ENCODE peak calls at places on chromosomes 11 and 22, in seven cellular contexts. M, Z, G, P, S, H and B are unnamed samples.

GRCh38 chr11:116895053-116895757 is 57.8 kb upstream of the APOA1 start:
- DNase-seq in M (no peak), Z (no peak), G (no peak), P (no peak), S (no peak), H (peak; percentile 46), B (no peak)

GRCh38 chr11:73597340-73597955 is 464 bp downstream of the FAM168A start:
- DNase-seq in M (no peak), Z (peak; percentile 10), G (no peak), P (no peak), S (peak; percentile 14), H (no peak), B (no peak)

GRCh38 chr11:112016765-112017356 is 8.3 kb upstream of the DLAT start:
- DNase-seq in M (no peak), Z (peak; percentile 89), G (no peak), P (no peak), S (peak; percentile 51), H (peak; percentile 40), B (no peak)

GRCh38 chr11:106969660-106970059 is 48.6 kb downstream of the GUCY1A2 start:
- DNase-seq in M (no peak), Z (no peak), G (no peak), P (no peak), S (no peak), H (no peak), B (no peak)

GRCh38 chr22:41608386-41608785 is 12.5 kb downstream of the DESI1 start:
- DNase-seq in M (no peak), Z (no peak), G (no peak), P (no peak), S (no peak), H (no peak), B (no peak)

GRCh38 chr22:49793296-49793695 is 34.4 kb downstream of the BRD1 start:
- DNase-seq in M (no peak), Z (no peak), G (no peak), P (no peak), S (no peak), H (no peak), B (no peak)

GRCh38 chr11:88455974-88456373 is 118.4 kb upstream of the CTSC start:
- DNase-seq in M (no peak), Z (no peak), G (no peak), P (no peak), S (no peak), H (no peak), B (no peak)

GRCh38 chr11:68989936-68990606 is 9.3 kb upstream of the MRGPRD start:
- DNase-seq in M (no peak), Z (no peak), G (no peak), P (no peak), S (no peak), H (no peak), B (no peak)

GRCh38 chr11:126411971-126412381 is 56.5 kb downstream of the ST3GAL4 start:
- DNase-seq in M (no peak), Z (no peak), G (no peak), P (no peak), S (no peak), H (peak; percentile 72), B (no peak)

GRCh38 chr11:45145421-45146071 is 893 bp upstream of the PRDM11 start:
- DNase-seq in M (peak; percentile 32), Z (peak; percentile 38), G (no peak), P (no peak), S (no peak), H (peak; percentile 70), B (peak; percentile 47)

GRCh38 chr11:46385169-46386004 is 3.9 kb downstream of the MDK start:
- DNase-seq in M (no peak), Z (no peak), G (no peak), P (no peak), S (no peak), H (no peak), B (no peak)

GRCh38 chr11:46381836-46382643 is 571 bp downstream of the MDK start:
- DNase-seq in M (no peak), Z (no peak), G (no peak), P (no peak), S (no peak), H (peak; percentile 44), B (no peak)

GRCh38 chr11:46382644-46383403 is 1.4 kb downstream of the MDK start:
- DNase-seq in M (no peak), Z (peak; percentile 67), G (no peak), P (no peak), S (no peak), H (peak; percentile 69), B (no peak)

GRCh38 chr11:46383974-46384701 is 2.7 kb downstream of the MDK start:
- DNase-seq in M (no peak), Z (no peak), G (no peak), P (no peak), S (no peak), H (no peak), B (peak; percentile 59)

GRCh38 chr11:46383404-46383758 is 1.9 kb downstream of the MDK start:
- DNase-seq in M (no peak), Z (no peak), G (no peak), P (no peak), S (no peak), H (no peak), B (no peak)
- H3K4me3 ChIP-seq in M (no peak overlapping the region), Z (no peak overlapping the region), G (no peak overlapping the region), P (no peak overlapping the region), S (no peak overlapping the region), H (no peak overlapping the region), B (no peak overlapping the region)

GRCh38 chr11:20193307-20193706 is 33.0 kb upstream of the DBX1 start:
- DNase-seq in M (no peak), Z (no peak), G (no peak), P (no peak), S (no peak), H (no peak), B (no peak)

GRCh38 chr11:20192151-20192550 is 31.9 kb upstream of the DBX1 start:
- DNase-seq in M (no peak), Z (no peak), G (no peak), P (no peak), S (no peak), H (no peak), B (no peak)

GRCh38 chr11:20197881-20198280 is 37.6 kb upstream of the DBX1 start:
- DNase-seq in M (no peak), Z (no peak), G (no peak), P (no peak), S (no peak), H (no peak), B (no peak)

GRCh38 chr11:20194470-20194869 is 34.2 kb upstream of the DBX1 start:
- DNase-seq in M (no peak), Z (no peak), G (no peak), P (no peak), S (no peak), H (no peak), B (no peak)

GRCh38 chr11:20192641-20193040 is 32.4 kb upstream of the DBX1 start:
- DNase-seq in M (no peak), Z (no peak), G (no peak), P (no peak), S (no peak), H (no peak), B (no peak)
- H3K4me3 ChIP-seq in M (no peak overlapping the region), Z (no peak overlapping the region), G (no peak overlapping the region), P (no peak overlapping the region), S (no peak overlapping the region), H (no peak overlapping the region), B (no peak overlapping the region)

DNA sequence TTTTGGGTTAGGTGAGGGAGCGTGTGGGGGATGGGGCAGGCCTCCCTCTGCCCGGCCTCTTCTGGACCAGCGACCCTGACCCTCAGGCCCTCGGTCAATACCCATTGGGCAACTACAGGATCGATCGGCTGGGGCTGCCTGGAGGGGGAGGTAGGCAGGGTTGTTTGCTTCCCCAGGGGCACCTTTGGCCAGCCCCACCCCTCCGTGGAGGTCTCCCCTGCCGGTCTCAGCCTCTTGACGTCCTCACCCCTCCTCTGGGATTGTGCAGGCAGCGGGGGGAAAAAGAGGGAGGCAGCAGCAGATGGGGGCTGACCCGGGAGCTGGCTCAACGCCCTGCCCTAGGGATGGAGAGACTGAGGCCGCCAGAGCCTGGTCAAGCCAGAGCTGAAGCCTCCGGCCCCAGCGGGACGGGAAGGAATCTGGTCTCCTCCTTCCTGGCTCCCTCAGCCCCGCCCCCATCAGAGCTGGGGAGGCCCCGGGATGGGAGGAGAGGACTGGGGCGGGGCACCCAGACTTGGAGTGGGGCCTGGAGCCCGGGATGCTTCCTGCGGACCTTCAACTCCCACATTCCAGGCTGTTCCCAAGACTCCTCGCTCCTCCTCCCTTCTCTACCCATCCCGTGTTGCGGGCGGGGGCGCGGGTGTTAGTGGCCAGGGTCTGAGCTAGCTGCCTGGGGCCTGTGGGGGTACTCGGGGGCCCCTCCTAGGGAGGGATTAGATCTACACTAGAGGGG is 14.4 kb upstream of the CDC42EP1 start:
- DNase-seq in M (peak; percentile 83), Z (peak; percentile 98), G (peak; percentile 79), P (no peak), S (peak; percentile 87), H (peak; percentile 100), B (peak; percentile 94)
- H3K4me3 ChIP-seq in M (peak overlapping the region; percentile 40), Z (peak overlapping the region; percentile 54), G (peak overlapping the region; percentile 36), P (no peak overlapping the region), S (no peak overlapping the region), H (no peak overlapping the region), B (no peak overlapping the region)

DNA sequence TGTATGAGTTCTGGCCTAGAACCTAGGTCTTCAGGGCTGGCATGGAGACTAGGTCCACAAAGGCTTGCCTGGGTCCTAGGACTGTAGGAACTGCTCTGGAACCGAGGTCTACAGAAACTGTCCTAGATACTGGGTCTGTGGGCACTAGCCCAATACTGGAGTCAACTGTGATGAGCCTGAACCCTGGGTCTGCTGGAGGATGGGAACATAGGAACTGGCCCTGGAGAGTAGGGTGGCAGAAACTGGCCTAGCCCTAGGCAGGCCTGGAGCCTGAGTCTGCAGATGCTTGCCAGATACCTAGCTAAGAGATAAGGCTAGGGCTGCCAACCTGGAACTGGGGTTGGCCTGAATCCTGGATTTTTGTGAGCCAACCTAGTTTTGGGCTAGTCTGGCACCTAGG is 19.2 kb upstream of the GLYATL2 start:
- DNase-seq in M (no peak), Z (no peak), G (no peak), P (no peak), S (no peak), H (no peak), B (no peak)
- H3K4me3 ChIP-seq in M (no peak overlapping the region), Z (no peak overlapping the region), G (no peak overlapping the region), P (no peak overlapping the region), S (no peak overlapping the region), H (no peak overlapping the region), B (no peak overlapping the region)

GRCh38 chr22:25120761-25121212 is 78.9 kb upstream of the CRYBB3 start:
- DNase-seq in M (no peak), Z (no peak), G (no peak), P (no peak), S (no peak), H (no peak), B (peak; percentile 57)
- H3K4me3 ChIP-seq in M (no peak overlapping the region), Z (no peak overlapping the region), G (no peak overlapping the region), P (no peak overlapping the region), S (no peak overlapping the region), H (no peak overlapping the region), B (no peak overlapping the region)